ENCODE peak calls at places on chromosomes 5 and 9, in four cellular contexts. H, Y, A and S are unnamed samples.

GRCh38 chr5:69129413-69129812 is 35.6 kb downstream of the SLC30A5 start:
- DNase-seq in Y (no peak), H (no peak), A (no peak), S (no peak)

GRCh38 chr9:94780516-94780950 is 54.0 kb downstream of the AOPEP start:
- DNase-seq in Y (no peak), A (no peak), H (no peak), S (peak; percentile 68)

GRCh38 chr5:18745988-18746615 is 1111.8 kb downstream of the TAF11L14 start:
- DNase-seq in Y (peak; percentile 89), H (peak; percentile 45), A (no peak), S (peak; percentile 3)

GRCh38 chr5:151104795-151105194 is 24.0 kb upstream of the TNIP1 start:
- DNase-seq in H (peak; percentile 33), Y (no peak), A (no peak), S (no peak)

GRCh38 chr9:98314381-98315066 is 59.1 kb upstream of the TBC1D2 start:
- DNase-seq in A (no peak), Y (no peak), H (no peak), S (no peak)

GRCh38 chr5:103347729-103348128 is 89.2 kb downstream of the MACIR start:
- DNase-seq in H (peak; percentile 54), A (no peak), Y (no peak), S (no peak)

GRCh38 chr5:143037071-143037470 is 266.9 kb downstream of the ARHGAP26 start:
- DNase-seq in A (no peak), H (no peak), Y (no peak), S (peak; percentile 88)

GRCh38 chr5:107604990-107605389 is 65.7 kb downstream of the EFNA5 start:
- DNase-seq in Y (no peak), A (no peak), H (no peak), S (no peak)

GRCh38 chr5:135706893-135707292 is 127.6 kb upstream of the SLC25A48 start:
- DNase-seq in Y (no peak), A (no peak), H (no peak), S (no peak)

GRCh38 chr9:134055981-134056461 is 11.8 kb downstream of the BRD3 start:
- DNase-seq in Y (no peak), A (no peak), H (no peak), S (no peak)

GRCh38 chr9:135701067-135701967 is 668 bp upstream of the KCNT1 start:
- DNase-seq in H (no peak), A (peak; percentile 39), Y (no peak), S (no peak)

GRCh38 chr5:56637321-56637920 is 177.9 kb upstream of the MAP3K1 start:
- DNase-seq in A (no peak), H (peak; percentile 93), Y (no peak), S (peak; percentile 58)

GRCh38 chr5:101590384-101590783 is 687.3 kb upstream of the ST8SIA4 start:
- DNase-seq in A (no peak), Y (no peak), H (no peak), S (no peak)

GRCh38 chr9:101566904-101567724 is 27.7 kb downstream of the PPP3R2 start:
- DNase-seq in H (peak; percentile 48), Y (no peak), A (peak; percentile 38), S (peak; percentile 24)

GRCh38 chr5:72402959-72403628 is 82.9 kb downstream of the PTCD2 start:
- DNase-seq in H (no peak), Y (no peak), A (peak; percentile 47), S (peak; percentile 78)

GRCh38 chr5:167339205-167339604 is 952.2 kb upstream of the WWC1 start:
- DNase-seq in H (no peak), A (no peak), Y (no peak), S (no peak)

GRCh38 chr5:11046160-11046559 is 285.1 kb upstream of the DAP start:
- DNase-seq in Y (no peak), H (no peak), A (no peak), S (no peak)

GRCh38 chr5:97544279-97545077 is 361.4 kb upstream of the RIOK2 start:
- DNase-seq in H (no peak), A (no peak), Y (no peak), S (peak; percentile 10)

GRCh38 chr5:173496129-173496882 is 120.1 kb downstream of the BOD1 start:
- DNase-seq in Y (no peak), A (no peak), H (no peak), S (no peak)

GRCh38 chr5:115179068-115179958 is 9.6 kb upstream of the TRIM36 start:
- DNase-seq in Y (no peak), A (no peak), H (no peak), S (no peak)
- H3K9ac ChIP-seq in Y (no peak overlapping the region), A (no peak overlapping the region), H (no peak overlapping the region), S (no peak overlapping the region)

GRCh38 chr9:8486095-8486494 is 686.5 kb upstream of the DMAC1 start:
- DNase-seq in H (no peak), A (no peak), Y (no peak), S (peak; percentile 8)
- H3K36me3 ChIP-seq in H (no peaks in the 10 kb centered on the region), A (no peaks in the 10 kb centered on the region), Y (no peaks in the 10 kb centered on the region), S (no peaks in the 10 kb centered on the region)

DNA sequence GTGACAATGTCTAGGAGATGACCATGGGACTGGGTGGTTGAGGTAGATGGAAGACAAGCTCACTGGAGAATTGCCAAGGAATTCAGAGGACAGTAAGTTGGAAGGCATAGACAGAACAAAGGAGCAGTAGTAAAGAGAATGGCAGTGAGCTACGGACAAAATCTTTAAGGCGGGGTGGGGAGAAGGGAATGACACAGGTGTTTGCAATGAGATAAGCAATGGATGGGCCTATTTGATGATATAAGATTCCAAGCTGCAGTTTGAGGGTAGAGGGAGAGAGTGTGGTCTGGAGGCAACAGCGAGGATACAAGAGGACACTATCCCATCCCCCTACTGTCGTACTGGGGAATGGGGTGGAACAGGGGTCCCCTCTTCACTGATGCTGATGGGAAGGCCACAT is 14.4 kb downstream of the PTTG1 start:
- DNase-seq in Y (no peak), H (no peak), A (peak; percentile 43), S (no peak)
- TF ChIP-seq MYC in Y (no peak), H (no peak), A (no peak), S (no peak)

GRCh38 chr5:78514427-78515345 is 133.9 kb downstream of the LHFPL2 start:
- DNase-seq in H (no peak), A (no peak), Y (no peak), S (no peak)

GRCh38 chr5:78519198-78519941 is 129.2 kb downstream of the LHFPL2 start:
- DNase-seq in H (no peak), Y (no peak), A (no peak), S (no peak)

GRCh38 chr5:78515665-78516064 is 132.9 kb downstream of the LHFPL2 start:
- DNase-seq in Y (no peak), A (no peak), H (no peak), S (no peak)

GRCh38 chr5:78521455-78521854 is 127.1 kb downstream of the LHFPL2 start:
- DNase-seq in Y (no peak), H (no peak), A (no peak), S (peak; percentile 27)

GRCh38 chr5:78518365-78519197 is 130.0 kb downstream of the LHFPL2 start:
- DNase-seq in H (peak; percentile 97), A (no peak), Y (no peak), S (peak; percentile 92)
- H3K9ac ChIP-seq in H (peak overlapping the region; percentile 70), A (no peak overlapping the region), Y (no peak overlapping the region), S (peak overlapping the region; percentile 66)

GRCh38 chr5:119501671-119502179 is 49.4 kb downstream of the HSD17B4 start:
- DNase-seq in Y (no peak), A (no peak), H (no peak), S (no peak)
- H3K36me3 ChIP-seq in Y (no peaks in the 10 kb centered on the region), A (peaks cover 7% of the 10 kb centered on the region), H (peaks cover 4% of the 10 kb centered on the region), S (no peaks in the 10 kb centered on the region)